ENCODE peak calls at places on chromosome 15, in ten cellular contexts. L is MCF 10A; G is activated naive CD4-positive, alpha-beta T cell treated with anti-CD3 and anti-CD28 coated beads for 36 hours; B is stimulated activated CD4-positive, alpha-beta T cell treated with anti-CD3 and anti-CD28 coated beads, Interleukin-2, amount 100 ng/mL, for 48 hours; M is heart right ventricle; J is RCC 7860; E is HuH-7.5; V is substantia nigra; F is hepatic stellate cell; U is HFFc6. N is an unnamed sample.

GRCh38 chr15:27019687-27020086 is 48.7 kb downstream of the GABRG3 start:
- DNase-seq in M (no peak), L (no peak), G (no peak), U (no peak), B (no peak), E (no peak), J (no peak), V (no peak), F (no peak), N (no peak)

GRCh38 chr15:80991446-80991845 is 1.8 kb upstream of the MESD start:
- DNase-seq in E (no peak), M (peak; percentile 32), U (no peak), V (peak; percentile 61), J (no peak), B (no peak), L (peak; percentile 16), G (peak; percentile 63), F (peak; percentile 65), N (peak; percentile 91)

GRCh38 chr15:79412429-79412828 is 19.7 kb upstream of the MINAR1 start:
- DNase-seq in G (no peak), M (no peak), V (no peak), B (no peak), U (no peak), F (no peak), E (no peak), L (no peak), J (no peak), N (no peak)

GRCh38 chr15:25733036-25733855 is 129.9 kb downstream of the ATP10A start:
- DNase-seq in E (no peak), M (no peak), G (no peak), F (no peak), J (no peak), U (no peak), V (no peak), L (no peak), B (no peak), N (peak; percentile 54)

GRCh38 chr15:31360843-31361763 is 34.5 kb downstream of the KLF13 start:
- DNase-seq in U (no peak), E (no peak), M (no peak), V (no peak), G (peak; percentile 81), F (no peak), L (peak; percentile 25), B (peak; percentile 23), J (no peak), N (peak; percentile 45)

GRCh38 chr15:74123685-74124084 is 6.7 kb upstream of the ISLR2 start:
- DNase-seq in B (no peak), L (no peak), F (no peak), G (no peak), E (no peak), J (no peak), M (no peak), U (no peak), V (no peak), N (no peak)

GRCh38 chr15:66714543-66714981 is 12.5 kb downstream of the SMAD6 start:
- DNase-seq in L (no peak), U (peak; percentile 31), E (no peak), F (no peak), V (no peak), J (peak; percentile 42), G (no peak), M (no peak), B (no peak), N (peak; percentile 86)

GRCh38 chr15:50315814-50316630 is 39.0 kb downstream of the GABPB1 start:
- DNase-seq in G (no peak), U (peak; percentile 63), F (peak; percentile 16), L (peak; percentile 58), M (no peak), B (no peak), E (peak; percentile 16), V (no peak), J (peak; percentile 34), N (peak; percentile 34)

GRCh38 chr15:70114226-70114625 is 16.5 kb upstream of the TLE3 start:
- DNase-seq in V (no peak), B (no peak), G (no peak), F (no peak), J (no peak), L (no peak), E (no peak), U (no peak), M (no peak), N (no peak)

GRCh38 chr15:98085003-98085639 is 124.6 kb downstream of the ARRDC4 start:
- DNase-seq in B (peak; percentile 19), J (peak; percentile 41), F (peak; percentile 20), U (peak; percentile 70), V (no peak), M (no peak), G (peak; percentile 61), L (peak; percentile 74), E (no peak), N (no peak)

GRCh38 chr15:42736178-42736792 is 643 bp downstream of the CDAN1 start:
- DNase-seq in U (no peak), E (peak; percentile 39), J (no peak), G (no peak), B (peak; percentile 10), F (peak; percentile 60), M (peak; percentile 50), L (no peak), V (no peak), N (peak; percentile 87)

GRCh38 chr15:96264801-96265515 is 65.5 kb upstream of the NR2F2 start:
- DNase-seq in J (peak; percentile 79), U (peak; percentile 68), V (no peak), M (no peak), G (no peak), E (peak; percentile 41), B (no peak), L (peak; percentile 17), F (peak; percentile 46), N (no peak)

GRCh38 chr15:58588096-58588495 is 156.3 kb downstream of the LIPC start:
- DNase-seq in L (no peak), U (no peak), J (no peak), V (no peak), G (no peak), M (no peak), E (no peak), B (no peak), F (no peak), N (no peak)

GRCh38 chr15:77830041-77830440 is 197.3 kb upstream of the LINGO1 start:
- DNase-seq in V (no peak), J (no peak), B (no peak), E (no peak), L (peak; percentile 19), F (no peak), M (no peak), U (peak; percentile 30), G (no peak), N (peak; percentile 1)

GRCh38 chr15:52780172-52780980 is 9.8 kb downstream of the ONECUT1 start:
- DNase-seq in E (no peak), U (peak; percentile 38), L (peak; percentile 71), G (peak; percentile 83), V (peak; percentile 50), B (peak; percentile 67), M (peak; percentile 57), F (no peak), J (peak; percentile 29), N (peak; percentile 79)

GRCh38 chr15:100463515-100463914 is 65.2 kb downstream of the CERS3 start:
- DNase-seq in M (no peak), F (no peak), U (no peak), J (no peak), V (no peak), B (no peak), E (no peak), G (no peak), L (no peak), N (no peak)

GRCh38 chr15:83846847-83847246 is 192.9 kb downstream of the ADAMTSL3 start:
- DNase-seq in F (no peak), E (no peak), U (no peak), G (no peak), B (no peak), J (no peak), M (no peak), V (no peak), L (peak; percentile 81), N (peak; percentile 29)